ENCODE peak calls at places on chromosomes 7 and 10, in four cellular contexts. Q is IMR-90, X is PC-9, Y is sigmoid colon. O is an unnamed sample.

GRCh38 chr10:86775056-86775858 is 18.8 kb downstream of the BMPR1A start:
- DNase-seq in Q (peak; percentile 33), X (no peak), Y (no peak), O (no peak)

GRCh38 chr10:22475857-22476600 is 130.7 kb downstream of the SPAG6 start:
- DNase-seq in Q (no peak), X (no peak), Y (no peak), O (no peak)

GRCh38 chr10:71632896-71633600 is 86.5 kb downstream of the C10orf105 start:
- DNase-seq in Q (no peak), X (no peak), Y (no peak), O (peak; percentile 44)

GRCh38 chr10:113612154-113612553 is 51.7 kb downstream of the NRAP start:
- DNase-seq in Q (no peak), X (no peak), Y (no peak), O (no peak)

GRCh38 chr7:44131173-44132009 is 8.0 kb upstream of the POLD2 start:
- DNase-seq in Q (no peak), X (peak; percentile 73), Y (no peak), O (peak; percentile 79)

GRCh38 chr7:50069613-50070012 is 23.4 kb downstream of the ZPBP start:
- DNase-seq in Q (no peak), X (peak; percentile 39), Y (peak; percentile 68), O (no peak)

GRCh38 chr10:77290528-77291155 is 347.0 kb downstream of the KCNMA1 start:
- DNase-seq in Q (peak; percentile 93), X (peak; percentile 77), Y (peak; percentile 17), O (no peak)

GRCh38 chr10:47048533-47048905 is 137.3 kb downstream of the PTPN20 start:
- DNase-seq in Q (no peak), X (no peak), Y (no peak), O (peak; percentile 61)

GRCh38 chr10:97109562-97109961 is 76.2 kb downstream of the SLIT1 start:
- DNase-seq in Q (no peak), X (no peak), Y (no peak), O (no peak)

GRCh38 chr10:68010426-68010825 is 64.7 kb downstream of the HERC4 start:
- DNase-seq in Q (no peak), X (no peak), Y (no peak), O (peak; percentile 57)

GRCh38 chr7:29328811-29329210 is 134.2 kb downstream of the CHN2 start:
- DNase-seq in Q (no peak), X (no peak), Y (no peak), O (no peak)

GRCh38 chr10:74888947-74889661 is 62.7 kb downstream of the KAT6B start:
- DNase-seq in Q (no peak), X (no peak), Y (no peak), O (no peak)

GRCh38 chr7:7693881-7694280 is 24.5 kb downstream of the RPA3 start:
- DNase-seq in Q (peak; percentile 92), X (peak; percentile 87), Y (no peak), O (no peak)

GRCh38 chr10:122954731-122955050 is 664 bp upstream of the C10orf88 start:
- DNase-seq in Q (no peak), X (no peak), Y (no peak), O (no peak)

GRCh38 chr10:76202777-76203176 is 771.4 kb downstream of the LRMDA start:
- DNase-seq in Q (peak; percentile 60), X (no peak), Y (no peak), O (no peak)

GRCh38 chr10:29259498-29259897 is 29.4 kb upstream of the LYZL1 start:
- DNase-seq in Q (no peak), X (no peak), Y (no peak), O (no peak)

GRCh38 chr7:151999337-152000090 is 26.0 kb upstream of the GALNT11 start:
- DNase-seq in Q (peak; percentile 5), X (no peak), Y (no peak), O (no peak)

GRCh38 chr10:124105594-124105993 is 12.2 kb upstream of the CHST15 start:
- DNase-seq in Q (no peak), X (peak; percentile 43), Y (no peak), O (no peak)

GRCh38 chr10:44899450-44900080 is 11.6 kb upstream of the TMEM72 start:
- DNase-seq in Q (no peak), X (no peak), Y (no peak), O (peak; percentile 42)

GRCh38 chr10:64271983-64272382 is 750.8 kb downstream of the REEP3 start:
- DNase-seq in Q (no peak), X (no peak), Y (no peak), O (peak; percentile 7)

GRCh38 chr10:70540789-70541360 is 61.7 kb downstream of the PRF1 start:
- DNase-seq in Q (no peak), X (no peak), Y (no peak), O (no peak)

GRCh38 chr7:99631311-99632109 is 14.8 kb downstream of the ZSCAN25 start:
- DNase-seq in Q (peak; percentile 13), X (peak; percentile 73), Y (no peak), O (no peak)
- TF ChIP-seq CTCF in Q (peak; percentile 17), X (peak; percentile 76), Y (no peak), O (peak; percentile 19)

DNA sequence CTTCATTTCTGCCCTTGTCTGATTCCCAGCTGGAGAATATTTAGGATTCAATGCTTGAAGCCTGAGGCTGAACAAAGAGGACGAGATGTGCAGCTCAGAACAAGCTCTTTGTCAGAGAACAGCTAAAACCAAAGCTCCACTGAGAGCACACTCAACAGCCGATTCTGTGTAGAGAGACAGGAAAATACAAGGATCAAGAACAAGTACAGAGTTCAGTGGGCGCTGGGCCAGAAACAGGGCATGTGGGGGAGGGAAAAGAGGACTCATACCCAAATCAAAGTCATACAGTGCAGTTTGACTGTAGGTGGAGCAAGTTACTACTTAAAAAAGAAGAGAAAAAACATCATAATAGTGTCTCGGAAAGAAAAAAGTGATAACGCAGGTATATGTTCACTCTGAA is at the start of gene AGMO:
- DNase-seq in Q (no peak), X (no peak), Y (peak; percentile 72), O (peak; percentile 46)
- H3K4me3 ChIP-seq in Q (no peak within 1 kb of the TSS), X (no peak within 1 kb of the TSS), Y (peak within 1 kb of the TSS; percentile 2), O (peak within 1 kb of the TSS; percentile 38)

GRCh38 chr10:8636371-8636770 is 581.9 kb downstream of the GATA3 start:
- DNase-seq in Q (no peak), X (no peak), Y (no peak), O (no peak)

GRCh38 chr10:8637640-8638039 is 583.2 kb downstream of the GATA3 start:
- DNase-seq in Q (no peak), X (no peak), Y (no peak), O (no peak)

GRCh38 chr10:8639601-8640000 is 585.1 kb downstream of the GATA3 start:
- DNase-seq in Q (no peak), X (no peak), Y (no peak), O (no peak)

GRCh38 chr10:8638088-8638672 is 583.7 kb downstream of the GATA3 start:
- DNase-seq in Q (no peak), X (no peak), Y (no peak), O (no peak)

DNA sequence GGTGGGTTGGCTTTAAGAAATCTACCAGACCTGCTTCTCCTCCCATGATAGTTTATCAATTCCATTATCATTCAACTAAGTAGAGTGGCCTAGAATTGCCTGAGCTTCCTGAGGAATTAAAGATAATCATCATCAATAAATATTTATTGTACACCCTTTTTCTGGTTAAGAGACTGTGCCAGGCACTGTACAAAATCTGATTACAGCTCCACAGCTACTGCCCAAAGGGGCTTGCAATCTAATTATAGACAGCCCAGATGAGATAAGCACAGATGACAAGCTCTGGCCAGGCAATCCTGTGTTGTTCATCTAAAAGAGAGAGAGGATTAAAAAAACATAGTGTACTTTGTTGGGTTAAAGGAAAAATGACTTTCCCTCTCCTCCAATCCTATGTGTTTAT is 586.4 kb downstream of the GATA3 start:
- DNase-seq in Q (no peak), X (no peak), Y (no peak), O (no peak)
- TF ChIP-seq CTCF in Q (no peak), X (no peak), Y (no peak), O (no peak)

GRCh38 chr10:18681971-18682403 is 22.8 kb downstream of the ARL5B start:
- DNase-seq in Q (peak; percentile 65), X (peak; percentile 36), Y (no peak), O (no peak)
- H3K4me3 ChIP-seq in Q (no peak overlapping the region), X (no peak overlapping the region), Y (no peak overlapping the region), O (no peak overlapping the region)

GRCh38 chr7:146090023-146090645 is 26.5 kb upstream of the CNTNAP2 start:
- DNase-seq in Q (no peak), X (peak; percentile 49), Y (no peak), O (no peak)
- TF ChIP-seq CTCF in Q (peak; percentile 17), X (peak; percentile 94), Y (no peak), O (peak; percentile 67)

DNA sequence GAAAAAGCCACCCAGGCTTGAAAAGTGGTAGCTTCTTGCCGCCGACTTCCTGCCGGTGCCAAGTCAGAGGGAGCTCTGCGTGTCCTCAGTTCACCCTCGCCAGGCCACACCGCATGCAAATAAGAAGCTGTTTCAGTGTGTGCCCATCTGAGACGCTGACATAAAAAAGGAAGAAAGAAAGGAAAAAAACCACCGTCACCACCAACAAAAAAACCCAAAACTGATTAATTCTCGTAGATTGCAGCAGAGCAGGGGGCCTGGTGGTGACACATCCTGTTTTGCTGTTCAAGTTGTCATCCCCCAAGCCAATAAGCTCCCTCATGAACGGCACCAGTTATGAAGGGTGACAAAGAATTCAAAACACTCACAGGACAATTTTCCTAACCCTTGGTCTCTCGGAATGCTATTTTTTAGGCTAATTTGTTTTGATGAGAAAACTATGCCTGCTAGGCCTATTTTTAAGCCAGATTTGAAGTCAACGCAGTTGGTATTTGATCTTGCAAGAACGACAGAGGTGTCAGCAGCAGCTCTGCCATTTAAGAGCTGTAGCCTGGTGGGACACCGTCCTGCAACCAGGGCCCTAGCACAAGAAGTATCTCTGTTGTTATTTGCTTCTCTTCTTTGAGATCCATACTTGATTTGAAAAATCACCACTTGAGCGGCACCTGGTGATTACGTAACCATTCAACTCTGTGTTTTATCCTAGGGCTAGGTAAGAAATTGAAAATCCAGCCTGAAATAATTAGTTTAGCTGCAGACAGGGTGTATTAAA is 145.5 kb downstream of the PFKFB3 start:
- DNase-seq in Q (no peak), X (no peak), Y (no peak), O (no peak)
- H3K4me3 ChIP-seq in Q (no peak overlapping the region), X (no peak overlapping the region), Y (no peak overlapping the region), O (no peak overlapping the region)

GRCh38 chr10:88792656-88793055 is 9.9 kb upstream of the LIPM start:
- DNase-seq in Q (peak; percentile 45), X (no peak), Y (no peak), O (no peak)
- TF ChIP-seq CTCF in Q (no peak), X (no peak), Y (no peak), O (no peak)

GRCh38 chr7:100545636-100546128 is 6.7 kb downstream of the AGFG2 start:
- DNase-seq in Q (peak; percentile 86), X (peak; percentile 96), Y (peak; percentile 88), O (no peak)
- H3K4me3 ChIP-seq in Q (no peak overlapping the region), X (peak overlapping the region; percentile 33), Y (no peak overlapping the region), O (no peak overlapping the region)

GRCh38 chr7:42700376-42701327 is 211.2 kb downstream of the C7orf25 start:
- DNase-seq in Q (no peak), X (no peak), Y (no peak), O (no peak)
- TF ChIP-seq CTCF in Q (peak; percentile 7), X (no peak), Y (no peak), O (no peak)